ENCODE peak calls at places on chromosomes 4 and X, in seven cellular contexts. P is astrocyte, I is head of caudate nucleus, Z is upper lobe of right lung, H is H9, W is EH, X is PC-3. U is an unnamed sample.
A peak's percentile ranks its signal among the peaks of the same experiment; 100 is the strongest.

GRCh38 chrX:132483523-132483922 is 5.3 kb downstream of the MBNL3 start:
- DNase-seq in P (no peak), I (no peak), Z (no peak), H (no peak), W (no peak), X (no peak), U (no peak)

GRCh38 chr4:138555584-138555983 is 313.4 kb upstream of the SLC7A11 start:
- DNase-seq in P (no peak), I (no peak), Z (no peak), H (peak; percentile 52), W (peak; percentile 36), X (peak; percentile 16), U (no peak)

GRCh38 chrX:39983715-39984114 is 114.0 kb downstream of the BCOR start:
- DNase-seq in P (peak; percentile 71), I (no peak), Z (no peak), H (no peak), W (peak; percentile 38), X (no peak), U (no peak)

GRCh38 chrX:21725498-21725897 is 32.4 kb downstream of the SMPX start:
- DNase-seq in P (no peak), I (peak; percentile 9), Z (no peak), H (no peak), W (peak; percentile 49), X (peak; percentile 66), U (no peak)

GRCh38 chrX:78747471-78747870 is at the start of gene LPAR4:
- DNase-seq in P (peak; percentile 23), I (no peak), Z (no peak), H (peak; percentile 64), W (peak; percentile 9), X (peak; percentile 9), U (no peak)

GRCh38 chrX:43973249-43973672 is at the start of gene NDP:
- DNase-seq in P (no peak), I (peak; percentile 49), Z (no peak), H (no peak), W (no peak), X (peak; percentile 40), U (no peak)

GRCh38 chrX:37745354-37745753 is 34.5 kb upstream of the CYBB start:
- DNase-seq in P (peak; percentile 32), I (peak; percentile 78), Z (peak; percentile 79), H (peak; percentile 57), W (peak; percentile 55), X (peak; percentile 84), U (peak; percentile 68)

GRCh38 chr4:52957220-52957686 is 95.1 kb downstream of the RASL11B start:
- DNase-seq in P (peak; percentile 24), I (no peak), Z (no peak), H (no peak), W (peak; percentile 34), X (no peak), U (no peak)

GRCh38 chrX:124117325-124117724 is 155.8 kb downstream of the STAG2 start:
- DNase-seq in P (no peak), I (no peak), Z (no peak), H (no peak), W (no peak), X (no peak), U (no peak)

GRCh38 chr4:81109356-81109755 is 78.8 kb downstream of the BMP3 start:
- DNase-seq in P (no peak), I (no peak), Z (no peak), H (no peak), W (no peak), X (no peak), U (no peak)

GRCh38 chr4:152634110-152634760 is 45.6 kb downstream of the TMEM154 start:
- DNase-seq in P (no peak), I (no peak), Z (no peak), H (no peak), W (no peak), X (no peak), U (no peak)

GRCh38 chr4:7674706-7675105 is 240.0 kb upstream of the PSAPL1 start:
- DNase-seq in P (no peak), I (no peak), Z (no peak), H (no peak), W (no peak), X (no peak), U (no peak)

GRCh38 chr4:96598465-96598864 is 758.6 kb downstream of the PDHA2 start:
- DNase-seq in P (no peak), I (no peak), Z (no peak), H (no peak), W (no peak), X (no peak), U (no peak)

GRCh38 chr4:94636004-94636403 is 121.8 kb upstream of the BMPR1B start:
- DNase-seq in P (peak; percentile 65), I (no peak), Z (no peak), H (no peak), W (peak; percentile 52), X (peak; percentile 8), U (no peak)

GRCh38 chrX:153775631-153776595 is 4.9 kb upstream of the SRPK3 start:
- DNase-seq in P (no peak), I (no peak), Z (peak; percentile 32), H (no peak), W (no peak), X (no peak), U (no peak)

GRCh38 chr4:127920521-127920920 is 39.8 kb downstream of the PLK4 start:
- DNase-seq in P (no peak), I (no peak), Z (no peak), H (no peak), W (no peak), X (no peak), U (no peak)

GRCh38 chr4:75844151-75844662 is 58.0 kb downstream of the PPEF2 start:
- DNase-seq in P (peak; percentile 95), I (no peak), Z (no peak), H (no peak), W (peak; percentile 98), X (no peak), U (peak; percentile 87)

GRCh38 chr4:70505152-70505748 is 13.1 kb upstream of the AMTN start:
- DNase-seq in P (no peak), I (peak; percentile 76), Z (peak; percentile 80), H (peak; percentile 65), W (peak; percentile 36), X (peak; percentile 81), U (peak; percentile 51)

GRCh38 chr4:168483786-168484185 is 3.5 kb upstream of the DDX60L start:
- DNase-seq in P (peak; percentile 76), I (no peak), Z (no peak), H (no peak), W (peak; percentile 84), X (peak; percentile 72), U (no peak)

GRCh38 chrX:40663078-40663740 is 15.8 kb upstream of the CXorf38 start:
- DNase-seq in P (no peak), I (no peak), Z (no peak), H (no peak), W (no peak), X (no peak), U (no peak)

GRCh38 chr4:152165146-152165545 is 370.7 kb downstream of the FBXW7 start:
- DNase-seq in P (peak; percentile 27), I (no peak), Z (no peak), H (peak; percentile 54), W (no peak), X (peak; percentile 10), U (no peak)

GRCh38 chrX:39613508-39613921 is 484.2 kb downstream of the BCOR start:
- DNase-seq in P (no peak), I (peak; percentile 9), Z (no peak), H (peak; percentile 67), W (no peak), X (no peak), U (no peak)

GRCh38 chr4:8332038-8332857 is 62.7 kb downstream of the HTRA3 start:
- DNase-seq in P (no peak), I (no peak), Z (peak; percentile 38), H (no peak), W (no peak), X (no peak), U (no peak)

GRCh38 chr4:1626941-1627340 is 57.2 kb downstream of the FAM53A start:
- DNase-seq in P (no peak), I (no peak), Z (no peak), H (no peak), W (no peak), X (no peak), U (no peak)

GRCh38 chrX:119147486-119147885 is 19.9 kb upstream of the KIAA1210 start:
- DNase-seq in P (no peak), I (no peak), Z (no peak), H (no peak), W (no peak), X (no peak), U (no peak)

GRCh38 chr4:38574559-38575333 is 89.3 kb upstream of the KLF3 start:
- DNase-seq in P (no peak), I (peak; percentile 64), Z (no peak), H (no peak), W (no peak), X (no peak), U (no peak)

GRCh38 chr4:52592287-52592686 is 66.8 kb downstream of the USP46 start:
- DNase-seq in P (no peak), I (no peak), Z (no peak), H (no peak), W (no peak), X (no peak), U (no peak)

GRCh38 chrX:13761606-13762005 is 27.1 kb downstream of the OFD1 start:
- DNase-seq in P (no peak), I (no peak), Z (no peak), H (peak; percentile 56), W (peak; percentile 8), X (no peak), U (no peak)

GRCh38 chr4:3868146-3868840 is 102.1 kb downstream of the ADRA2C start:
- DNase-seq in P (no peak), I (no peak), Z (peak; percentile 43), H (peak; percentile 77), W (peak; percentile 57), X (peak; percentile 23), U (peak; percentile 23)

GRCh38 chr4:3401436-3402171 is 40.2 kb upstream of the HGFAC start:
- DNase-seq in P (peak; percentile 64), I (no peak), Z (peak; percentile 42), H (no peak), W (peak; percentile 86), X (peak; percentile 69), U (peak; percentile 24)

GRCh38 chr4:110623710-110624015 is 786 bp upstream of the PITX2 start:
- DNase-seq in P (no peak), I (no peak), Z (no peak), H (no peak), W (no peak), X (no peak), U (no peak)

U was measured in brain microvascular endothelial cell.